ENCODE peak calls at places on chromosomes 16 and 17, in four cellular contexts. One of them, this sample, is unnamed.
A peak's percentile ranks its signal among the peaks of the same experiment; 100 is the strongest.

GRCh38 chr16:609316-609715 is 19.4 kb downstream of the RAB40C start:
- DNase-seq in A549: no peak
- DNase-seq in right atrium auricular region: no peak
- DNase-seq in AG09309: no peak
- DNase-seq in this sample: no peak

GRCh38 chr16:9139965-9140364 is 48.5 kb downstream of the HAPSTR1 start:
- DNase-seq in AG09309: no peak
- DNase-seq in right atrium auricular region: no peak
- DNase-seq in A549: peak; percentile 70
- DNase-seq in this sample: no peak

GRCh38 chr16:50360033-50360778 is 8.6 kb downstream of the BRD7 start:
- DNase-seq in AG09309: peak; percentile 55
- DNase-seq in A549: no peak
- DNase-seq in right atrium auricular region: no peak
- DNase-seq in this sample: no peak

GRCh38 chr17:10325036-10325435 is 47.8 kb downstream of the MYH13 start:
- DNase-seq in AG09309: no peak
- DNase-seq in A549: no peak
- DNase-seq in right atrium auricular region: no peak
- DNase-seq in this sample: no peak

GRCh38 chr17:55395803-55396505 is 25.7 kb downstream of the MMD start:
- DNase-seq in right atrium auricular region: no peak
- DNase-seq in A549: no peak
- DNase-seq in AG09309: no peak
- DNase-seq in this sample: no peak

GRCh38 chr16:88700636-88701482 is 5.3 kb downstream of the RNF166 start:
- DNase-seq in right atrium auricular region: peak; percentile 93
- DNase-seq in AG09309: no peak
- DNase-seq in A549: no peak
- DNase-seq in this sample: peak; percentile 93

GRCh38 chr17:19867094-19867653 is 562 bp downstream of the ULK2 start:
- DNase-seq in right atrium auricular region: peak; percentile 66
- DNase-seq in AG09309: peak; percentile 17
- DNase-seq in A549: peak; percentile 81
- DNase-seq in this sample: peak; percentile 22

GRCh38 chr17:38870259-38871165 is 654 bp downstream of the LASP1 start:
- DNase-seq in AG09309: no peak
- DNase-seq in A549: peak; percentile 73
- DNase-seq in right atrium auricular region: peak; percentile 75
- DNase-seq in this sample: peak; percentile 83

GRCh38 chr17:79574108-79574507 is 36.7 kb downstream of the RBFOX3 start:
- DNase-seq in AG09309: no peak
- DNase-seq in A549: no peak
- DNase-seq in right atrium auricular region: no peak
- DNase-seq in this sample: no peak

GRCh38 chr16:82033006-82033405 is 2.0 kb upstream of the HSD17B2 start:
- DNase-seq in A549: no peak
- DNase-seq in AG09309: no peak
- DNase-seq in right atrium auricular region: no peak
- DNase-seq in this sample: peak; percentile 38

GRCh38 chr17:56675876-56676660 is 82.6 kb downstream of the NOG start:
- DNase-seq in AG09309: no peak
- DNase-seq in right atrium auricular region: no peak
- DNase-seq in A549: no peak
- DNase-seq in this sample: no peak

GRCh38 chr16:1786242-1787055 is 3.7 kb downstream of the NUBP2 start:
- DNase-seq in right atrium auricular region: no peak
- DNase-seq in A549: no peak
- DNase-seq in AG09309: no peak
- DNase-seq in this sample: no peak

GRCh38 chr16:57159447-57159846 is 26.4 kb downstream of the PSME3IP1 start:
- DNase-seq in AG09309: no peak
- DNase-seq in A549: no peak
- DNase-seq in right atrium auricular region: no peak
- DNase-seq in this sample: no peak

GRCh38 chr17:35906559-35907265 is 23.9 kb downstream of the RDM1 start:
- DNase-seq in A549: no peak
- DNase-seq in right atrium auricular region: no peak
- DNase-seq in AG09309: no peak
- DNase-seq in this sample: no peak

GRCh38 chr16:85453-85782 is 7.4 kb downstream of the MPG start:
- DNase-seq in right atrium auricular region: no peak
- DNase-seq in AG09309: no peak
- DNase-seq in A549: no peak
- DNase-seq in this sample: no peak

GRCh38 chr17:82900741-82901140 is 60.9 kb upstream of the ZNF750 start:
- DNase-seq in AG09309: peak; percentile 40
- DNase-seq in right atrium auricular region: no peak
- DNase-seq in A549: no peak
- DNase-seq in this sample: no peak

GRCh38 chr16:66913081-66913480 is 5.6 kb downstream of the CDH16 start:
- DNase-seq in right atrium auricular region: no peak
- DNase-seq in A549: no peak
- DNase-seq in AG09309: no peak
- DNase-seq in this sample: no peak

GRCh38 chr16:88067530-88068411 is 116.5 kb downstream of the BANP start:
- DNase-seq in right atrium auricular region: no peak
- DNase-seq in AG09309: no peak
- DNase-seq in A549: no peak
- DNase-seq in this sample: no peak

GRCh38 chr16:12320298-12320706 is 343.8 kb downstream of the SNX29 start:
- DNase-seq in right atrium auricular region: no peak
- DNase-seq in AG09309: no peak
- DNase-seq in A549: no peak
- DNase-seq in this sample: no peak

GRCh38 chr17:9922012-9922848 is 17.2 kb upstream of the RCVRN start:
- DNase-seq in AG09309: no peak
- DNase-seq in A549: no peak
- DNase-seq in right atrium auricular region: no peak
- DNase-seq in this sample: no peak

GRCh38 chr17:1467898-1468492 is 12.0 kb upstream of the CRK start:
- DNase-seq in AG09309: no peak
- DNase-seq in A549: no peak
- DNase-seq in right atrium auricular region: no peak
- DNase-seq in this sample: no peak

GRCh38 chr16:83136419-83136818 is 509.6 kb downstream of the CDH13 start:
- DNase-seq in right atrium auricular region: no peak
- DNase-seq in A549: no peak
- DNase-seq in AG09309: no peak
- DNase-seq in this sample: no peak

GRCh38 chr17:35540589-35541404 is 3.3 kb upstream of the SLFN12L start:
- DNase-seq in right atrium auricular region: peak; percentile 63
- DNase-seq in AG09309: peak; percentile 8
- DNase-seq in A549: no peak
- DNase-seq in this sample: peak; percentile 49

GRCh38 chr16:72876221-72876620 is 171.7 kb downstream of the ZFHX3 start:
- DNase-seq in A549: no peak
- DNase-seq in AG09309: peak; percentile 81
- DNase-seq in right atrium auricular region: peak; percentile 87
- DNase-seq in this sample: peak; percentile 44

GRCh38 chr16:69465083-69465721 is 40.8 kb downstream of the CYB5B start:
- DNase-seq in AG09309: no peak
- DNase-seq in A549: peak; percentile 33
- DNase-seq in right atrium auricular region: no peak
- DNase-seq in this sample: peak; percentile 27

GRCh38 chr17:65568918-65569317 is 7.5 kb upstream of the AXIN2 start:
- DNase-seq in A549: no peak
- DNase-seq in AG09309: no peak
- DNase-seq in right atrium auricular region: no peak
- DNase-seq in this sample: no peak

GRCh38 chr17:65564793-65565192 is 3.3 kb upstream of the AXIN2 start:
- DNase-seq in AG09309: no peak
- DNase-seq in A549: no peak
- DNase-seq in right atrium auricular region: no peak
- DNase-seq in this sample: no peak

GRCh38 chr17:65562206-65562531 is 721 bp upstream of the AXIN2 start:
- DNase-seq in A549: no peak
- DNase-seq in AG09309: no peak
- DNase-seq in right atrium auricular region: no peak
- DNase-seq in this sample: no peak

GRCh38 chr17:65567566-65567965 is 6.1 kb upstream of the AXIN2 start:
- DNase-seq in AG09309: no peak
- DNase-seq in right atrium auricular region: no peak
- DNase-seq in A549: no peak
- DNase-seq in this sample: no peak

GRCh38 chr17:65565559-65565958 is 4.1 kb upstream of the AXIN2 start:
- DNase-seq in right atrium auricular region: no peak
- DNase-seq in AG09309: no peak
- DNase-seq in A549: no peak
- DNase-seq in this sample: no peak
- H3K4me3 ChIP-seq in right atrium auricular region: no peak overlapping the region
- H3K4me3 ChIP-seq in AG09309: no peak overlapping the region
- H3K4me3 ChIP-seq in A549: no peak overlapping the region
- H3K4me3 ChIP-seq in this sample: no peak overlapping the region

DNA sequence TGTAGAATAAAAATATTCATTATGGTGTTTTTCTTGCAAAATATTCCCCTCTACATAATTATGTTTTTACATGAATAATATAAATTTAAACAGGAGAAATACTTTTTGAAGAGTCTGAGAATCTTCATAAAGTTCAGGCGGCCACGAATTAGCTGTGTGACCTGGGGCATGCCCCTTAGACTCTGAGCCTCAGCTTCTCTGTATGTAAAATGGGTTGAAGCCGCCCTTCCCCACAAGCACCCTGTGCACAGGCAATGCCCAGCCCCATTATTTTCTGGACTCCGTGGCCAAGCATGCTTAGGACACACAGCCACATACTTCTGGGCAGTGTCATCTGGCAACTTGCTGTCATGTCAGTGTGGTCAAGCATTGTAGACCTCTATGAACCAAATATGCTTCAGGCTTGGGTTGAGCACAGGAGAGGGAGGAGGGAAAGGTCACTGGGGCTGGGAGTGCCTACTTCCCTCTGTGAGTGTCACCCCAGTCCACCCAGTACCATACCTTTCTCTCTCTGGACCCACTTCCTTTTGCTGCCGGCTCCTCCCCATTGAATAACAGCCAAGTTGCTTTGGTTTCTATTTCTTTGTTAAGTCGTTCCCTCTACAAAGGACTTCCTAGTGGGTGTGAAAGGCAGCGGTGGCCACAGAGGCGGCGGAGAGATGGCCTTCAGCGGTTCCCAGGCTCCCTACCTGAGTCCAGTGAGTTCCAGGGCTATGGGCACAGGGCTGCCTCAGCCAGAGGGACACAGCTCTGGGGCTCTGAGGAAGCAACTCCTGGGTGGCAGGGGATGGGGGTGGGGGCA is at the start of gene LGALS9:
- DNase-seq in right atrium auricular region: no peak
- DNase-seq in AG09309: no peak
- DNase-seq in A549: no peak
- DNase-seq in this sample: peak; percentile 83
- H3K4me3 ChIP-seq in right atrium auricular region: peak within 1 kb of the TSS; percentile 16
- H3K4me3 ChIP-seq in AG09309: no peak within 1 kb of the TSS
- H3K4me3 ChIP-seq in A549: no peak within 1 kb of the TSS
- H3K4me3 ChIP-seq in this sample: peak within 1 kb of the TSS; percentile 40

DNA sequence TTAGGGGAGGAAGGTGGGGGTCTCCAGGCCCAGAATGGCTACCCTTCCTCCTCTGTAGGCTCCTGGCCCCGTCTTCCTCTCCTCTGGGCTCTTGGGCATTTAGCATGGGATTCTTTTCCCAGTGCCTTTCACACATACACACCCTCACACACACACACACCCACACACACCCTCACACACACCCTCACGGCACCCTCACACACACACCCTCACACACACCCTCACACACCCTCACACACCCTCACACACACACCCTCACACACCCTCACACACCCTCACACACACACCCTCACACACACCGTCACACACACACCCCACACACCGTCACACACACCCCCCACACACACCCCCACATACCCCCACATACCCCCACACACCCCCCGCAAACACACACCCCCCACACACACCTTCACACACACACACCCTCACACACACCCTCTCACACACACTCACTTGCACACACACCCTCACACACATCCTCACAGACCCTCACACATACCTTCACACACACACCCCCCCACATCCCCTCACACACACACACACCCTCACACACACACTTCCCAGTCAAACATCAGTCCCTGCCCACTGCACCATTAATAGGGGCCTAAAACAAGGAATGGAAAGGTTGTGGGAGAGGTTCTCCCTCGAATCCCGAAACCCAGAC is 845 bp downstream of the SGCA start:
- DNase-seq in AG09309: no peak
- DNase-seq in A549: no peak
- DNase-seq in right atrium auricular region: no peak
- DNase-seq in this sample: no peak
- H3K4me3 ChIP-seq in AG09309: no peak overlapping the region
- H3K4me3 ChIP-seq in A549: no peak overlapping the region
- H3K4me3 ChIP-seq in right atrium auricular region: peak overlapping the region; percentile 42
- H3K4me3 ChIP-seq in this sample: no peak overlapping the region

DNA sequence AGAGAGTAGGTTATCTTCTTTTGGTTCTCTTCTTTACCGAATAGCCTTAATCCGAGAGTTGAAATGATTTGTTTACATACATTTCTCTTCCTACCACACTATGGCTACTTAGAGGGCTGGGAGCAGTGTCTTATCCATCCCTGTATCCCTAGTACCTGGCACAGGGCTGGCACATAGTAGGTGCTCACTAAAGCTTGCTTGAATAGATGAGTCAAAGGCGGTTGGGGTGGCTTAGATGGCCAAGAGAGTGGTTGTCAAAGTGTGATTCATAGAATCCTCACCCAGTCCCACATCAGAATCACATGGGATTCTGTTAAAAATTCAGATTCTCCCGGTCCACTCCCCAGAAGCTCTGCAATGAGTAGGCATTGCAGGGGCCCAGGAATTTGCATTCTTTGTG is 11.1 kb downstream of the CHAD start:
- DNase-seq in A549: no peak
- DNase-seq in AG09309: no peak
- DNase-seq in right atrium auricular region: no peak
- DNase-seq in this sample: no peak
- H3K4me3 ChIP-seq in A549: no peak overlapping the region
- H3K4me3 ChIP-seq in AG09309: no peak overlapping the region
- H3K4me3 ChIP-seq in right atrium auricular region: no peak overlapping the region
- H3K4me3 ChIP-seq in this sample: no peak overlapping the region

DNA sequence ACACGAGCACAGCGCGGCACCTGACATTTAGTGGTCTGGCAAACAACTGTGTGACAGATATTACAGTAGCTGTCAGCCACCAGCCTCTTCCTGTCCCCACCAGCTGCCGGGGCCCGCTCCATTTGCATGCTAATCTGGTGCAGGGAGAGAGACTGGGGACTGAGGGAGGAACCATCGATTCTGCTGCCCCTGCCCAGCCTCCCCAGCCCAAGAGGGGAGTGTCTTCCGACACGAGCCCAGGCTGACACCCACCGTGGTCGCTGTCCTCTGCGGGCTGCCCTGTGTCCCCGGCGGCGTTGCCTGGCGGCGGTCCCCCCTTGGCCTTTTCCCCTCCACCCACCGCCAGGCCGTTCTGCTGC is 12.8 kb downstream of the NDUFAF8 start:
- DNase-seq in AG09309: no peak
- DNase-seq in right atrium auricular region: no peak
- DNase-seq in A549: no peak
- DNase-seq in this sample: peak; percentile 30
- H3K4me3 ChIP-seq in AG09309: no peak overlapping the region
- H3K4me3 ChIP-seq in right atrium auricular region: no peak overlapping the region
- H3K4me3 ChIP-seq in A549: no peak overlapping the region
- H3K4me3 ChIP-seq in this sample: no peak overlapping the region

This sample was measured in transverse colon.